ENCODE peak calls at places on chromosomes 6 and 20, in seven cellular contexts. J is choroid plexus epithelial cell; B is GM23248; F is anterior cingulate cortex; R is PC-9; D is A673; H is effector memory CD4-positive, alpha-beta T cell. V is an unnamed sample.

GRCh38 chr6:53020005-53020744 is 25.1 kb upstream of the GSTA4 start:
- DNase-seq in R (no peak), J (peak), F (no peak), D (no peak), H (no peak), B (no peak), V (no peak)

GRCh38 chr20:33521461-33521860 is 31.6 kb downstream of the CBFA2T2 start:
- DNase-seq in D (no peak), F (no peak), H (no peak), R (no peak), B (no peak), J (no peak), V (no peak)

GRCh38 chr6:143232849-143233248 is 172.2 kb downstream of the AIG1 start:
- DNase-seq in R (no peak), F (no peak), D (peak), B (peak), H (no peak), J (peak), V (no peak)

GRCh38 chr6:44432227-44432626 is 44.7 kb downstream of the CDC5L start:
- DNase-seq in R (no peak), H (no peak), F (no peak), D (no peak), J (no peak), B (no peak), V (no peak)

GRCh38 chr6:167827062-167827587 is 414 bp downstream of the AFDN start:
- DNase-seq in F (no peak), J (no peak), H (peak), R (no peak), B (peak), D (no peak), V (peak)

GRCh38 chr6:8131265-8131897 is 29.0 kb upstream of the EEF1E1 start:
- DNase-seq in H (peak), B (peak), J (peak), F (peak), D (peak), R (peak), V (peak)

GRCh38 chr6:7045331-7045730 is 62.4 kb upstream of the RREB1 start:
- DNase-seq in J (no peak), D (no peak), H (no peak), F (no peak), R (no peak), B (no peak), V (no peak)

GRCh38 chr20:40959325-40960092 is 69.1 kb upstream of the TOP1 start:
- DNase-seq in R (no peak), J (no peak), D (no peak), H (no peak), F (no peak), B (no peak), V (no peak)

GRCh38 chr6:29943053-29943966 is 978 bp downstream of the HLA-A start:
- DNase-seq in F (peak), D (no peak), R (no peak), H (no peak), J (no peak), B (peak), V (no peak)

GRCh38 chr6:4270799-4271198 is 135.4 kb upstream of the ECI2 start:
- DNase-seq in R (peak), D (no peak), B (peak), H (no peak), F (no peak), J (peak), V (peak)

GRCh38 chr6:151494235-151494950 is 576 bp downstream of the CCDC170 start:
- DNase-seq in H (no peak), D (peak), B (peak), R (peak), J (peak), F (peak), V (peak)

V was measured in cerebellum.